ENCODE peak calls at places on chromosomes 16 and 17, in eight cellular contexts. V, G, Q, N, F, X, U and P are unnamed samples.

GRCh38 chr17:38556234-38556633 is 49.5 kb downstream of the SRCIN1 start:
- DNase-seq in Q (no peak), N (no peak), V (no peak), F (no peak), U (no peak), G (no peak), X (no peak), P (no peak)

GRCh38 chr17:70622382-70623260 is 453.3 kb downstream of the KCNJ2 start:
- DNase-seq in X (peak; percentile 38), V (no peak), Q (no peak), F (peak; percentile 58), U (no peak), G (no peak), N (no peak), P (peak; percentile 25)

GRCh38 chr17:40069751-40070643 is 7.2 kb downstream of the THRA start:
- DNase-seq in V (no peak), Q (no peak), F (peak; percentile 52), X (no peak), U (peak; percentile 82), N (no peak), G (no peak), P (peak; percentile 54)

GRCh38 chr17:71986886-71987285 is 133.9 kb upstream of the SOX9 start:
- DNase-seq in N (no peak), Q (no peak), G (no peak), F (peak; percentile 9), X (no peak), U (no peak), V (no peak), P (no peak)

GRCh38 chr17:63675607-63676539 is 24.1 kb downstream of the LIMD2 start:
- DNase-seq in N (no peak), V (no peak), Q (peak; percentile 79), G (no peak), X (peak; percentile 76), F (peak; percentile 90), U (peak; percentile 91), P (peak; percentile 72)

GRCh38 chr17:30831257-30831656 is 509 bp upstream of the ATAD5 start:
- DNase-seq in N (peak; percentile 33), Q (no peak), F (no peak), G (no peak), V (no peak), X (no peak), U (no peak), P (peak; percentile 23)

GRCh38 chr17:81246343-81246670 is 7.2 kb downstream of the NDUFAF8 start:
- DNase-seq in V (no peak), U (peak; percentile 61), N (no peak), G (no peak), F (no peak), Q (no peak), X (no peak), P (no peak)

GRCh38 chr17:78822552-78822951 is 18.1 kb downstream of the USP36 start:
- DNase-seq in F (peak; percentile 80), U (no peak), Q (no peak), X (no peak), G (no peak), N (no peak), V (peak; percentile 95), P (peak; percentile 99)

GRCh38 chr16:89670496-89671431 is 13.1 kb downstream of the SPATA33 start:
- DNase-seq in G (no peak), N (no peak), U (no peak), V (no peak), Q (no peak), F (peak; percentile 33), X (no peak), P (peak; percentile 50)

GRCh38 chr17:78130439-78131101 is at the start of gene TMC8:
- DNase-seq in N (peak; percentile 91), X (no peak), U (peak; percentile 80), V (no peak), F (no peak), Q (no peak), G (no peak), P (no peak)

GRCh38 chr17:47230864-47231263 is 21.7 kb downstream of the MYL4 start:
- DNase-seq in U (peak; percentile 89), F (no peak), G (no peak), V (no peak), X (no peak), Q (no peak), N (peak; percentile 39), P (no peak)

GRCh38 chr17:47231866-47232265 is 21.8 kb upstream of the ITGB3 start:
- DNase-seq in F (no peak), V (no peak), N (no peak), X (no peak), G (no peak), U (no peak), Q (no peak), P (no peak)

GRCh38 chr17:47227862-47228261 is 18.7 kb downstream of the MYL4 start:
- DNase-seq in X (no peak), V (no peak), Q (no peak), F (no peak), N (no peak), U (no peak), G (no peak), P (no peak)

GRCh38 chr17:47231334-47231733 is 22.2 kb downstream of the MYL4 start:
- DNase-seq in U (no peak), N (no peak), V (no peak), X (no peak), F (no peak), G (no peak), Q (no peak), P (no peak)

GRCh38 chr17:47229535-47230443 is 20.6 kb downstream of the MYL4 start:
- DNase-seq in X (peak; percentile 90), U (peak; percentile 92), F (peak; percentile 94), N (peak; percentile 88), Q (peak; percentile 81), V (peak; percentile 64), G (peak; percentile 91), P (peak; percentile 96)
- H3K4me3 ChIP-seq in X (peak overlapping the region; percentile 21), U (peak overlapping the region; percentile 64), F (peak overlapping the region; percentile 12), N (peak overlapping the region; percentile 64), Q (peak overlapping the region; percentile 25), V (no peak overlapping the region), G (peak overlapping the region; percentile 12), P (peak overlapping the region; percentile 28)

GRCh38 chr17:49926886-49927285 is 42.1 kb upstream of the DLX4 start:
- DNase-seq in X (no peak), U (no peak), Q (no peak), G (no peak), N (no peak), F (no peak), V (no peak), P (peak; percentile 94)

GRCh38 chr17:49930880-49931279 is 38.1 kb upstream of the DLX4 start:
- DNase-seq in U (no peak), Q (no peak), X (no peak), F (no peak), G (no peak), N (no peak), V (no peak), P (no peak)

GRCh38 chr17:49928826-49929475 is 40.0 kb upstream of the DLX4 start:
- DNase-seq in V (no peak), N (no peak), F (no peak), U (no peak), Q (no peak), G (no peak), X (peak; percentile 33), P (peak; percentile 69)

GRCh38 chr17:49925916-49926315 is 43.1 kb upstream of the DLX4 start:
- DNase-seq in F (no peak), G (no peak), X (no peak), N (no peak), U (no peak), V (no peak), Q (no peak), P (peak; percentile 53)

DNA sequence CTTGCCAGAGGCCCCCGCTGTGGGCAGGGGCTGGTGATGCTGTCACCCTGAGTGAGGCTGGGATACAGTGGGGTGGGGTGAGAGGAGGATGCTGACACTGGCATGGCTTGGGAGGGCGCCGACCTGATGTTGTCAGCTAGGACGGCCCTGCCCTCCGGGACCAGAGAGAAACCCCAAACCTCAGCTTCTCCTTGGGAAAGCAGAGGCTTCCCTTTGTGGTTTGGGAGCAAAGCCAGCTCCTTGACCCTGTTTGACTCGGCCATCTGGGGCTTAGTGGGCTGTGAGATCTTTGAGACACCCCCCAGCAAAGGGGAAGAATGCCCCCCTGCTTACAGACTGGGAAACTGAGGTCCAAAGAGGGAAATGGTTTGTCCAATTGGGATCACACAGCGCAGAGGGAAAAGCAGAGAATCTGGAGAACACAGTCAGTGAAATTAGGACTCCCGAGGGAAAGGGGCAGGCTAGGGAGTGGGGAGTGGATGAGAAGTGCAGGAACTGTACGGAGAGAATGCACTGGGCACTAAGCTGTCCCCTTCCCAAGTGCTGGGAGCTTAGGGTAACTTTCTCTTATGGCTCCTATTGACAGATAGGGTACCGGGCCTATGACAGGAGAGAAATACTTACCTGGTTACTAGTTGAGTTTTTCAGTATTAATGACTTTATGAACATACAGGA is 40.7 kb upstream of the DLX4 start:
- DNase-seq in U (no peak), N (no peak), F (no peak), Q (no peak), G (no peak), X (no peak), V (no peak), P (peak; percentile 75)
- TF ChIP-seq CTCF in U (no peak), N (no peak), F (no peak), Q (no peak), G (no peak), X (no peak), V (no peak), P (no peak)

DNA sequence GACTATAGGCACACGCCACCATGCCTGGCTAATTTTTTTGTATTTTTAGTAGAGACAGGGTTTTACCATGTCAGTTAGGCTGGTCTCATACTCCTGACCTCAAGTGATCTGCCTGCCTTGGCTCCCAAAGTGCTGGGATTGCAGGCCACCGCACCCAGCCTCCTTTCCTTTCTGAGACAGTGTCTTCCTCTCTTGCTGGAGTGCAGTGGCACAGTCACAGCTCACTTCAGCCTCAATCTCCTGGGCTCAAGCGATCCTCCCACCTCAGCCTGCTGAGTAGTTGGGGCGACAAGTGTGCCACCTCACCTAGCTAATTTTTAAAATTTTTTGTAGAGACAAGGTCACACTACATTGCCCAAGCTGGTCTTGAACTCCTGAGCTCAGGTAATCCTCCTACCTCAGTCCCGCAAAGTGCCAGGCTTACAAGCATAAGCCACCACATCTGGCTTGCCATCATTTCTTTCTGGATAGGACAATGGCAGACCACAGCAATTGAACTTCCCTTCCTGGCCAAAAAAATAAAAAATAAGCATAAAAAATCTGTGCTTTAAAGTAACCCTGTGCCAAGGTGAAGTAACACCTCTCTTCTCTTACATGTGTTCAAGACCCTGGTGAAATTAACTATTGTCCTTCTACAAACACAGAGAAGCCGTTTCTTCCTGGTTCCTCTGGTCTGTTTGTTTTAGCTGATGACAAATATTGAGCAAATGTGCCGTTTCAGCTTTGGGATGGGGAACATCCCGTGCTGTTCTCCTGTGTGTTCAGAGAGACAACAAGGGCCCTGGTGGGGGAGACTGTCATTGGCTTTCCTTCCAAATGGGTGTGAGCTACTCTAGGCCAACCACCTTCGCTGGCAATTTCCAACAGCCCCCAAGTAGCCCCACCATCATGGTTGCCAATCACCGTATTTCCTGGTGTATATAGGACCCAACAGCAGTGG is 60.2 kb downstream of the EMP2 start:
- DNase-seq in X (no peak), Q (no peak), U (no peak), F (no peak), G (no peak), V (no peak), N (no peak), P (no peak)
- H3K4me3 ChIP-seq in X (no peak overlapping the region), Q (no peak overlapping the region), U (no peak overlapping the region), F (no peak overlapping the region), G (no peak overlapping the region), V (no peak overlapping the region), N (no peak overlapping the region), P (no peak overlapping the region)

DNA sequence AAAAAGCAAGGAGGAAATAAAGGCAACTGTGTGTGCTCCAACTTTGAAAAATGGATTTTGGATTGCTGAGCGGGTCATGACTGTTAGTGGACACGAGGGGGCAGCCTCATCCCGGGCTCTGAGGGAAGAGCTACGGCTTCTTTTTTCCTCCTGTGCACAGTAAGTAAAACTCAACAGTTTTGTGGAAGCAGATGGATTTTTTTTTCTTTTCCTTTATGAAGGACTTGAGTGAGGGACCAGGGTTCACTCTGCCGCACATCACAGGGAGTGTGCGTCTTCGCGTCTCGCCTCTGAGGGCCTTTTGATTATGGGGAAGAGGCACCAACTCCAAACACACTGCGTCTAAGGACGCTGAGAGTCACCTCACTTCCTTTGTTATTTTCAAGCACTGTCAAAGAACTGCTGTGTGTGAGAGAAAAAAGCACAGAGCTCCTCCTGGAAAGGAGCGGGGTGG is 80.3 kb upstream of the GOT2 start:
- DNase-seq in Q (no peak), F (peak; percentile 54), G (no peak), U (no peak), V (peak; percentile 4), X (peak; percentile 7), N (peak; percentile 45), P (peak; percentile 29)
- TF ChIP-seq CTCF in Q (peak; percentile 91), F (peak; percentile 92), G (peak; percentile 88), U (peak; percentile 67), V (peak; percentile 91), X (peak; percentile 87), N (peak; percentile 89), P (peak; percentile 89)